ENCODE peak calls at places on chromosome 17, in ten cellular contexts. P, Z, T, S, E, O, G, B, N and X are unnamed samples.
A peak's percentile ranks its signal among the peaks of the same experiment; 100 is the strongest.

GRCh38 chr17:68431661-68432071 is 25.6 kb downstream of the WIPI1 start:
- DNase-seq in T (peak; percentile 30), P (peak; percentile 50), S (no peak), G (no peak), Z (no peak), N (no peak), O (no peak), E (peak; percentile 23), B (no peak), X (peak; percentile 44)

GRCh38 chr17:32575865-32576264 is 89.1 kb downstream of the CDK5R1 start:
- DNase-seq in Z (no peak), O (no peak), E (no peak), S (no peak), T (no peak), B (no peak), N (no peak), P (no peak), G (no peak), X (no peak)

GRCh38 chr17:13835151-13835550 is 233.4 kb upstream of the HS3ST3A1 start:
- DNase-seq in T (no peak), N (no peak), O (no peak), E (no peak), B (no peak), Z (no peak), S (no peak), G (no peak), P (no peak), X (no peak)

GRCh38 chr17:4648741-4649140 is 7.3 kb upstream of the ALOX15 start:
- DNase-seq in E (no peak), N (no peak), Z (no peak), O (no peak), S (no peak), P (no peak), T (no peak), B (no peak), G (no peak), X (no peak)

GRCh38 chr17:17712268-17712924 is 31.1 kb downstream of the RAI1 start:
- DNase-seq in E (peak; percentile 97), N (no peak), G (no peak), O (no peak), Z (no peak), S (no peak), P (no peak), T (no peak), B (no peak), X (no peak)

GRCh38 chr17:67244621-67245072 is 349 bp downstream of the HELZ start:
- DNase-seq in P (no peak), O (no peak), B (peak; percentile 23), N (peak; percentile 49), Z (peak; percentile 19), S (no peak), T (no peak), E (no peak), G (no peak), X (no peak)

GRCh38 chr17:17350491-17351355 is 47.5 kb downstream of the NT5M start:
- DNase-seq in T (no peak), Z (no peak), S (no peak), N (no peak), E (peak; percentile 54), B (no peak), G (no peak), P (no peak), O (no peak), X (no peak)

GRCh38 chr17:66667491-66668030 is 167.4 kb upstream of the CACNG5 start:
- DNase-seq in N (no peak), T (no peak), O (no peak), Z (no peak), B (no peak), P (no peak), E (no peak), G (no peak), S (no peak), X (no peak)

GRCh38 chr17:79997004-79997673 is 38.5 kb downstream of the TBC1D16 start:
- DNase-seq in B (no peak), G (peak; percentile 18), P (no peak), Z (no peak), T (no peak), E (no peak), O (no peak), S (no peak), N (no peak), X (no peak)

GRCh38 chr17:48541574-48542113 is 3.3 kb downstream of the HOXB2 start:
- DNase-seq in P (no peak), Z (peak; percentile 83), E (peak; percentile 69), T (peak; percentile 58), N (peak; percentile 43), B (peak; percentile 68), S (peak; percentile 94), O (peak; percentile 20), G (no peak), X (no peak)
- TF ChIP-seq POLR2A in P (no peak), Z (peak; percentile 8), E (peak; percentile 70), T (no peak), N (no peak), B (no peak), S (peak; percentile 51), O (no peak), G (no peak), X (no peak)

GRCh38 chr17:55584861-55585260 is 73.6 kb upstream of the SMIM36 start:
- DNase-seq in S (no peak), P (no peak), B (no peak), T (no peak), Z (no peak), E (no peak), N (no peak), O (no peak), G (no peak), X (no peak)

GRCh38 chr17:55585629-55586028 is 74.4 kb upstream of the SMIM36 start:
- DNase-seq in S (no peak), N (no peak), B (no peak), O (no peak), E (no peak), G (no peak), Z (no peak), T (no peak), P (no peak), X (no peak)

GRCh38 chr17:55588858-55589257 is 77.6 kb upstream of the SMIM36 start:
- DNase-seq in S (no peak), T (no peak), O (no peak), E (peak; percentile 40), Z (no peak), N (no peak), G (no peak), B (no peak), P (no peak), X (no peak)

GRCh38 chr17:55588446-55588845 is 77.2 kb upstream of the SMIM36 start:
- DNase-seq in T (no peak), B (no peak), P (no peak), Z (no peak), G (no peak), O (no peak), S (no peak), E (peak; percentile 16), N (no peak), X (no peak)

DNA sequence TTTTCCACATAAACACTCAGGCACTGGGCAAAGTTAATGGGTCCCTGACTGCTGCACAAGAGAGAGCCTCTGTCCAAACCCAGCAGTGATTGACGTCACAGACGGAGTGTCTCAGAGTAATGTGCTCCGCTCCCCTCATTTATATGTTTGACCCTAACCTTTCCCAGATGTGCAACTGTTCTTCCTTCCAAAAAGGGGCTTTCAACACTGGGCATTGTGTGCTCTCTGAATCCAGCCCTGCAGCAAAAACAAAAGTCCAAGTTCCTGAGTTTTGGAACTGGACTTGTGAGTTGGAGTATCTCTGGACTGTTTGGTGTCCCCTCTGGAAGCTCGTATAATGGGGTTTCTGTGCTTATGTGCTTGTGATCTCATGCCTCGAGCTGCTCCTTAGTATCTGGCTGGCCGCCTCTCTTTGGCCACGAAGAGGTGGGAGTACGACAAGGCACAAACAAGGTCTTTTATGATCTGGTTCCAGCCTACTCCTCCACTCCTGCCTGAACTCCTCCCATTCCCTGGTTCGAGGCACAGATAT is 76.4 kb upstream of the SMIM36 start:
- DNase-seq in P (no peak), Z (peak; percentile 70), O (peak; percentile 64), B (no peak), N (peak; percentile 65), G (no peak), E (peak; percentile 65), S (peak; percentile 81), T (no peak), X (peak; percentile 78)
- H3K27ac ChIP-seq in P (peak overlapping the region; percentile 35), Z (peak overlapping the region; percentile 65), O (peak overlapping the region; percentile 85), B (peak overlapping the region; percentile 44), N (no peak overlapping the region), G (peak overlapping the region; percentile 1), E (peak overlapping the region; percentile 90), S (peak overlapping the region; percentile 47), T (no peak overlapping the region), X (peak overlapping the region; percentile 69)

DNA sequence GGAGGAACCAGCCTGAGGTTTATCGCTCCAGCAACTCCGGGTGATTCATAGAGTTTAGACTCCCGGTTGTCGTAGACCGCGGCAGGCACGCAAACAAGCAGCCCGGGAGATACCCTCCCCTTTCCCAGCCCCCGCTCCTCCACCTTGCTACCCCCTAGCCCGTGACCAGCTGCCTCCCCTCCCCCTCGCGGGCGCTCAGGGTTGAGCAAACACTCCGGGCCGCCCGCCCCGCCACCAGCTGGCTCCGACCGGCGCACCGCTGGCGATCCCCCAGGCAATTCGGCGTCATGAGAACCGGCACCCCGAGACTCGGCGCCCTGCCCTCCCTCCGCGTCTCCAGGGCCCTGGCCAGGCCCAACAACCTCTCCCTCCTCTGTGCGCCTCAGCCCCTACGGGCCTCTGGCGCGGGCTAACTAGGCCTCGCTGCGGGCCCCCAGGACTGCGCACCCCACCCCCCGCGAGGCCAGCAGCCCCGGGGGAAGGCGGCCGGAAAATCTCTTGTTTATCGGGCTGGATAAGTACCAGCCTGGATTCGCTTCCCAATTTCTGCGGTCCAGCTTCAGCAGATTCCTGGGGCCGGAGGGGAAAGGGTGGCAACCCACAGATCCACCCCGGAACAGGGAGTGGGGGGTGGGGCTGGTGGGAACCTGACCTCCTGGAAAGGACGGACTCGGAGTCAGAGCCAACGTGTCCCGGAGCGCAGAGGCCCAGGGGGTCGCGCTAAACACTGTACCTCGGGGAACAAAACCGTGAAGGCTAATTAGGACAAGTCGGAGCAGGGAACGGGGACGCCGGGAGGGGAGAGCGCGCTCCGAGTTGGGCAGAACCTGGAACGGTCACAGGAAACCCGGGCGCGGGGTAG is 951 bp upstream of the GPRC5C start:
- DNase-seq in N (peak; percentile 84), O (peak; percentile 57), P (peak; percentile 91), T (peak; percentile 85), E (peak; percentile 4), S (peak; percentile 94), Z (peak; percentile 91), B (peak; percentile 83), G (no peak), X (peak; percentile 79)
- TF ChIP-seq POLR2A in N (no peak), O (peak; percentile 44), P (peak; percentile 9), T (no peak), E (no peak), S (peak; percentile 19), Z (peak; percentile 66), B (peak; percentile 32), G (no peak), X (no peak)

DNA sequence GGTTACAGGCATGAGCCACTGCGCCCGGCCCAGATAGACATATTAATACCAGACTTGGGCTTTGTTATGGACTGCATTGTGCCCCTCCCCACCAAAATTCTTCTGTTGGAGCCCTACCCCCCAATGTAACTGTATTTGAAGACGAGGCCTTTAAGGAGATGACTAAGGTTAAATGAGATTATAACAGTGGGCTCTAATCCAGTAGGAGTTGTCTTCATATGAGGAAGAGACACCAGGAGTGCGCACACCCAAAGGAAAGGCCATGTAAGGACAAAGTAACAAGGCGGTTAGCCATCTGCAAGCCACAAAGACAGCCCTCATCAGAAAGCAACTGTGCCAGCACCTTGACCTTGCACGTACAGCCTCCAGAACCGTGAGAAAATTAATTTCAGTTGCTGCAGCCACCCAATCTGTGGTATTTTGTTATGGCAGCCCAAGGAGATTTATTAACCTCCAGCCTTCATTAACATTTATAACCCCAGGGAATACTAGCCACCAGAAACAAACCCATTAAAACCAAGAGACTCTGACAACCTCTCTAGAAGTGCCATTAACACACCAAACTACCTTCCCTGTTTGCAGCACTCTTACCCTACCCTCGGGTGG is 107.6 kb downstream of the TTC19 start:
- DNase-seq in B (no peak), Z (no peak), E (no peak), S (no peak), T (no peak), O (no peak), G (no peak), N (no peak), P (no peak), X (no peak)
- H3K27ac ChIP-seq in B (peak overlapping the region; percentile 37), Z (peak overlapping the region; percentile 94), E (no peak overlapping the region), S (no peak overlapping the region), T (no peak overlapping the region), O (peak overlapping the region; percentile 53), G (no peak overlapping the region), N (no peak overlapping the region), P (no peak overlapping the region), X (no peak overlapping the region)